ENCODE peak calls at places on chromosomes 4 and X, in eight cellular contexts. S is small intestine, U is heart left ventricle, M is dorsolateral prefrontal cortex, F is IMR-90, B is SJSA1, X is Karpas-422, C is colonic mucosa. O is an unnamed sample.

GRCh38 chr4:32485976-32486375 is 1765.8 kb downstream of the PCDH7 start:
- DNase-seq in S (no peak), U (no peak), M (no peak), F (no peak), B (no peak), X (no peak), C (no peak), O (no peak)

GRCh38 chr4:164935363-164935762 is 42.1 kb downstream of the TRIM61 start:
- DNase-seq in S (no peak), U (no peak), M (no peak), F (no peak), B (no peak), X (peak), C (no peak), O (no peak)

GRCh38 chrX:32116047-32116446 is 1044.2 kb upstream of the FTHL17 start:
- DNase-seq in S (no peak), U (no peak), M (no peak), F (no peak), B (no peak), X (peak), C (no peak), O (no peak)

GRCh38 chr4:1211951-1212545 is 36.9 kb downstream of the CTBP1 start:
- DNase-seq in S (no peak), U (no peak), M (no peak), F (no peak), B (no peak), X (no peak), C (no peak), O (no peak)

GRCh38 chr4:56440983-56441382 is 4.9 kb downstream of the PAICS start:
- DNase-seq in S (no peak), U (no peak), M (no peak), F (no peak), B (no peak), X (no peak), C (no peak), O (no peak)

GRCh38 chr4:5750052-5750950 is 39.3 kb downstream of the EVC start:
- DNase-seq in S (no peak), U (no peak), M (no peak), F (peak), B (no peak), X (no peak), C (no peak), O (no peak)

GRCh38 chrX:15269618-15270521 is at the start of gene ASB9:
- DNase-seq in S (peak), U (peak), M (no peak), F (peak), B (peak), X (no peak), C (peak), O (peak)

GRCh38 chr4:54089875-54090274 is 10.1 kb upstream of the GSX2 start:
- DNase-seq in S (no peak), U (no peak), M (no peak), F (no peak), B (no peak), X (no peak), C (no peak), O (no peak)

GRCh38 chr4:105709081-105709450 is 482 bp downstream of the GSTCD start:
- DNase-seq in S (peak), U (no peak), M (no peak), F (no peak), B (peak), X (peak), C (peak), O (no peak)

GRCh38 chr4:37001688-37002436 is 242.7 kb upstream of the NWD2 start:
- DNase-seq in S (no peak), U (no peak), M (no peak), F (no peak), B (no peak), X (no peak), C (no peak), O (no peak)

GRCh38 chr4:113292371-113293042 is 243.1 kb downstream of the ANK2 start:
- DNase-seq in S (peak), U (peak), M (peak), F (peak), B (no peak), X (no peak), C (peak), O (peak)

GRCh38 chrX:63513825-63514574 is 162.9 kb upstream of the SPIN4 start:
- DNase-seq in S (no peak), U (peak), M (no peak), F (peak), B (no peak), X (no peak), C (no peak), O (no peak)

GRCh38 chr4:143438710-143439109 is 74.8 kb upstream of the SMARCA5 start:
- DNase-seq in S (no peak), U (no peak), M (no peak), F (no peak), B (no peak), X (no peak), C (no peak), O (no peak)

GRCh38 chr4:165556383-165556782 is 177.6 kb downstream of the CPE start:
- DNase-seq in S (no peak), U (no peak), M (no peak), F (no peak), B (no peak), X (no peak), C (no peak), O (no peak)

GRCh38 chrX:47351706-47352105 is 18.7 kb upstream of the ZNF157 start:
- DNase-seq in S (no peak), U (no peak), M (no peak), F (peak), B (no peak), X (no peak), C (no peak), O (no peak)

GRCh38 chr4:121041307-121042090 is 30.8 kb downstream of the NDNF start:
- DNase-seq in S (peak), U (no peak), M (no peak), F (no peak), B (no peak), X (no peak), C (no peak), O (no peak)

GRCh38 chr4:103075894-103076776 is at the start of gene SLC9B2:
- DNase-seq in S (peak), U (peak), M (peak), F (peak), B (peak), X (peak), C (peak), O (peak)

GRCh38 chr4:94038195-94038594 is 169.5 kb upstream of the SMARCAD1 start:
- DNase-seq in S (no peak), U (no peak), M (no peak), F (no peak), B (no peak), X (no peak), C (no peak), O (no peak)
- H3K27ac ChIP-seq in S (no peak), U (no peak), M (no peak), F (no peak), B (no peak), X (no peak), C (no peak), O (no peak)

GRCh38 chrX:21412883-21413282 is 38.7 kb downstream of the CNKSR2 start:
- DNase-seq in S (no peak), U (no peak), M (no peak), F (peak), B (no peak), X (no peak), C (no peak), O (no peak)

GRCh38 chrX:21408324-21408723 is 34.1 kb downstream of the CNKSR2 start:
- DNase-seq in S (no peak), U (no peak), M (no peak), F (no peak), B (no peak), X (no peak), C (no peak), O (no peak)

GRCh38 chrX:21408776-21409175 is 34.6 kb downstream of the CNKSR2 start:
- DNase-seq in S (no peak), U (no peak), M (no peak), F (no peak), B (no peak), X (no peak), C (no peak), O (no peak)

GRCh38 chrX:21412029-21412428 is 37.8 kb downstream of the CNKSR2 start:
- DNase-seq in S (no peak), U (no peak), M (no peak), F (no peak), B (no peak), X (no peak), C (no peak), O (no peak)
- H3K27ac ChIP-seq in S (no peak), U (no peak), M (no peak), F (no peak), B (no peak), X (no peak), C (no peak), O (no peak)

DNA sequence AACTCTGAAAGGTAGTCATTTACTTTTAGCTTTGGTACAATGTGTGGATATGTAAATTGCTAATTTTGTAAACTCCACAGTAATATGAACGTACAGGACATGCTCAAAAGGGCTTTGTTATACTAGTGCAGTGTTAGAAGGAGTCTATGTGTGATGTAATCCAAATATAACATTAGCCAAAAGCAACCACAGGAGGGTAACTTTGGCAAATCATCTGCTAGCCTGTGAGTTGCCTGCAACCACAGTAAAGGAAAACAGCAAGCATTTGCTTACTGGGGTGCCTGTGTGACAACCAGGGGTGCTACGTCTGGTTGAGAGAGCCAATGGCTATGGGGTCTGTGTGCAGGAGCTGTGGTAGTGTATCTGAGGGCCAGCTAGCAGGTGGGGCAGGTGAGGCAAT is 245.8 kb downstream of the ADAMTS3 start:
- DNase-seq in S (no peak), U (no peak), M (no peak), F (no peak), B (no peak), X (no peak), C (no peak), O (no peak)
- H3K27ac ChIP-seq in S (no peak), U (no peak), M (no peak), F (no peak), B (no peak), X (no peak), C (no peak), O (no peak)

GRCh38 chrX:23907106-23907495 is 637 bp downstream of the APOO start:
- DNase-seq in S (no peak), U (no peak), M (no peak), F (no peak), B (no peak), X (peak), C (no peak), O (no peak)
- H3K27ac ChIP-seq in S (peak), U (peak), M (peak), F (peak), B (peak), X (peak), C (peak), O (peak)

GRCh38 chr4:87018751-87019150 is 83.9 kb downstream of the AFF1 start:
- DNase-seq in S (no peak), U (no peak), M (no peak), F (no peak), B (no peak), X (no peak), C (no peak), O (no peak)

GRCh38 chr4:87024181-87024580 is 89.4 kb downstream of the AFF1 start:
- DNase-seq in S (no peak), U (no peak), M (no peak), F (peak), B (no peak), X (no peak), C (no peak), O (no peak)

GRCh38 chr4:87019898-87020297 is 85.1 kb downstream of the AFF1 start:
- DNase-seq in S (no peak), U (no peak), M (no peak), F (no peak), B (no peak), X (no peak), C (no peak), O (no peak)

GRCh38 chr4:87017580-87018061 is 82.8 kb downstream of the AFF1 start:
- DNase-seq in S (no peak), U (no peak), M (no peak), F (peak), B (no peak), X (no peak), C (no peak), O (no peak)

DNA sequence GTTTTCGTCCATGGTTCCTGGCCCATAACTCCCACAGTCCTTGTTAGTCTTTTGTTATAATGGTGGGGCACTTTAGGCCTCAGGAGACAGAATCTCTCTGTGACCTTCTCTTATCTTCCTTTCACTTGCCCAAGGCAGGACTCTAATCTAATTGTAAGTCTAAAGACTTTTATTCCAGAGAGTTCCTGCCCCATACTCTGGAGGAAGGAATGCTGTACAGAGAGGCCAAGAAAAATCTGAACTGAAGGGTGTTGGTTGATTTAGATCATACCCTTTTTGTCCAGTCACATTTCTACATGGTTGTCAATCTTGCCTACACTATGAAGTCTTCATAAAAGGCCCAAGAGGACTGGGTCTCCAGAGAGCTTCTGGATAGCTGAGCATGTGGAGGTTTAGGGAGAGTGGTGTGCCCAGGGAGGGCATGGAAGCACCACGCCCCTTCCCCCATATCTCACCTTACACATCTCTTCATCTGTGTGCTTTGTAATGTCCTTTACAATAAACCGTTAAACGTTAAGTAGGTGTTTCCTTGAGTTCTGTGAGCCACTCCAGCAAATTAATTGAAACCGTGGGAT is 84.5 kb downstream of the AFF1 start:
- DNase-seq in S (peak), U (no peak), M (no peak), F (no peak), B (no peak), X (no peak), C (no peak), O (no peak)
- H3K27ac ChIP-seq in S (no peak), U (no peak), M (peak), F (no peak), B (no peak), X (no peak), C (no peak), O (peak)

GRCh38 chr4:43353552-43353951 is 461.0 kb downstream of the GRXCR1 start:
- DNase-seq in S (no peak), U (no peak), M (no peak), F (no peak), B (no peak), X (no peak), C (no peak), O (no peak)
- H3K27ac ChIP-seq in S (no peak), U (no peak), M (no peak), F (no peak), B (no peak), X (no peak), C (no peak), O (no peak)

DNA sequence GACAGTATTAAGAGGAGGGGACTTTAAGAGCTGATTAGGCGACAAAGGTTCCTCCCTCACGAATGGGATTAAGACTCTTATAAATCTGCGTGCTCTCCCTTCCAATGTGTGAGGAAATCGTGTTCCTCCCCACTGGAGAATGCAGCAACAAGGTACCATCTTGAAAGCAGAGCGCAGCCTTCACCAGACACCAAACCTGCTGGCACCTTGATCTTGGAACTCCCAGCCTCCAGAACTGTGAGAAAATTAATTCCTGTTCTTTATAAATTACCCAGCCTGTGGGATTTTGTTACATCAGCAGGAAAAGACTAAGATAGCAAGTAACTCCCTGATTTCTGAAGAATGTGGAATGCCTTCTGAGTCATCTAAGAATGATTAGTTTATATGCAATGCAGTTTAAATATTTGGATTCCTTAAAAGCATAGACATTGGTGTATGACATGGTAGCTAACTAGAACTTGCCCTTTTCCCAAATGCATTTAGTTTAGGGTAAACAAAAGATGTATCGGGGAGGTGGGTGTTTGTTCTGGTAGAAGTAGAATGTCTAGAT is 86.1 kb downstream of the USP46 start:
- DNase-seq in S (no peak), U (no peak), M (no peak), F (peak), B (no peak), X (no peak), C (no peak), O (no peak)
- H3K27ac ChIP-seq in S (no peak), U (no peak), M (no peak), F (peak), B (peak), X (no peak), C (no peak), O (no peak)

GRCh38 chr4:41268721-41269517 is 12.2 kb downstream of the UCHL1 start:
- DNase-seq in S (no peak), U (no peak), M (no peak), F (no peak), B (no peak), X (no peak), C (no peak), O (no peak)

GRCh38 chr4:41260315-41260714 is 3.6 kb downstream of the UCHL1 start:
- DNase-seq in S (no peak), U (no peak), M (peak), F (no peak), B (no peak), X (no peak), C (no peak), O (no peak)

GRCh38 chr4:41262198-41262597 is 5.5 kb downstream of the UCHL1 start:
- DNase-seq in S (no peak), U (no peak), M (no peak), F (no peak), B (no peak), X (no peak), C (no peak), O (no peak)

GRCh38 chr4:41268024-41268423 is 11.3 kb downstream of the UCHL1 start:
- DNase-seq in S (peak), U (no peak), M (no peak), F (no peak), B (no peak), X (no peak), C (no peak), O (no peak)

GRCh38 chr4:41264212-41264611 is 7.5 kb downstream of the UCHL1 start:
- DNase-seq in S (no peak), U (no peak), M (no peak), F (no peak), B (no peak), X (no peak), C (no peak), O (no peak)
- H3K27ac ChIP-seq in S (no peak), U (no peak), M (no peak), F (no peak), B (no peak), X (no peak), C (no peak), O (no peak)

DNA sequence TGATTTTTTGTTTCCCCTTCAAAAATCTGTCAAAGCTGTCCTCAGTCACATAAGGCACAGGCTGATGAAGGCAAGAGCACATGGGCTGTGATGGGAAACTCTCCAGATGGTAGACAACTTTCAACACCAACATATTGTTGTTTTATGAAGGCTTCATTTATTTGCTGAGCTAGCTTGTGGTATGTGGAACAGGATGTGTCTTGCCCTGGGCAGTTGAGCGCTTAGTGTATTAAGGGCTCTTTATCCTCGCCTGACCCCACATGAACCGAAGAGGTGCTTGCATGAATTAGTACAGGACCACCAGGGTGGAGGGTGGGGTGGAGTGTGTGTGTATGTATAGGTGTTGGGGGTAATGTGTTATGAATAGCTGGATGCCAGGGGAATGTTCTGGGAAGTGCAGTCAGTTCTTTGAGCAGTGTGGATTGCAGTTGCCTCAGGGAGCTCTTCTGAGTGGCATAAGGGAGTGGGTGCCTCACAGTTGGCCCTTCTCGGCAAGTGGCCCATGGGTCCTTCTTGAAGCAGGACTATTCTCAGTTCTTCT is 103.1 kb downstream of the PHEX start:
- DNase-seq in S (no peak), U (no peak), M (no peak), F (peak), B (peak), X (no peak), C (no peak), O (no peak)
- H3K27ac ChIP-seq in S (no peak), U (no peak), M (no peak), F (peak), B (peak), X (no peak), C (no peak), O (peak)

GRCh38 chr4:104489731-104490095 is 5.0 kb downstream of the CXXC4 start:
- DNase-seq in S (no peak), U (no peak), M (no peak), F (no peak), B (no peak), X (no peak), C (no peak), O (no peak)

GRCh38 chr4:104491826-104492771 is 2.6 kb downstream of the CXXC4 start:
- DNase-seq in S (no peak), U (no peak), M (no peak), F (no peak), B (no peak), X (no peak), C (peak), O (no peak)

GRCh38 chr4:104490770-104491395 is 3.8 kb downstream of the CXXC4 start:
- DNase-seq in S (peak), U (peak), M (peak), F (peak), B (peak), X (peak), C (peak), O (peak)

GRCh38 chr4:104490096-104490769 is 4.5 kb downstream of the CXXC4 start:
- DNase-seq in S (peak), U (no peak), M (peak), F (no peak), B (no peak), X (no peak), C (peak), O (no peak)

GRCh38 chr4:104491396-104491821 is 3.3 kb downstream of the CXXC4 start:
- DNase-seq in S (peak), U (no peak), M (peak), F (no peak), B (peak), X (peak), C (peak), O (peak)
- H3K27ac ChIP-seq in S (peak), U (peak), M (peak), F (no peak), B (no peak), X (no peak), C (peak), O (peak)